ENCODE peak calls at places on chromosomes 13 and 19, in seven cellular contexts. P, O, M, Z, D, Q and S are unnamed samples.

GRCh38 chr19:1101337-1101698 is 2.5 kb upstream of the GPX4 start:
- DNase-seq in M (no peak), D (no peak), Q (peak), Z (no peak), O (no peak), P (no peak), S (no peak)

GRCh38 chr13:102039264-102039663 is 362.6 kb downstream of the FGF14 start:
- DNase-seq in Q (no peak), O (no peak), Z (no peak), D (no peak), P (no peak), M (no peak), S (no peak)

GRCh38 chr13:41054212-41054877 is 7.0 kb upstream of the WBP4 start:
- DNase-seq in Z (no peak), P (peak), Q (no peak), D (peak), M (no peak), O (no peak), S (peak)

GRCh38 chr19:15971217-15971616 is 22.4 kb downstream of the OR10H4 start:
- DNase-seq in Q (no peak), O (no peak), Z (no peak), D (no peak), M (no peak), P (no peak), S (no peak)

GRCh38 chr19:18814063-18814462 is 17.7 kb upstream of the UPF1 start:
- DNase-seq in Z (no peak), Q (no peak), P (no peak), O (no peak), D (peak), M (no peak), S (peak)

GRCh38 chr13:65724261-65724660 is 1505.9 kb downstream of the PCDH9 start:
- DNase-seq in D (peak), P (peak), O (no peak), Q (no peak), Z (no peak), M (no peak), S (peak)

GRCh38 chr13:76600086-76600485 is 286.1 kb downstream of the KCTD12 start:
- DNase-seq in P (peak), Q (no peak), M (no peak), O (no peak), Z (no peak), D (peak), S (no peak)

GRCh38 chr13:89688908-89689307 is 1658.6 kb upstream of the MIR17HG start:
- DNase-seq in Q (peak), D (peak), M (no peak), O (peak), Z (no peak), P (no peak), S (no peak)

GRCh38 chr19:3801412-3802096 is 15.4 kb upstream of the MATK start:
- DNase-seq in Q (no peak), M (no peak), D (peak), O (no peak), P (peak), Z (peak), S (no peak)

GRCh38 chr19:28794301-28794700 is 418.6 kb downstream of the UQCRFS1 start:
- DNase-seq in Z (no peak), M (no peak), D (no peak), P (no peak), O (no peak), Q (no peak), S (no peak)

GRCh38 chr19:556611-557382 is 12.9 kb downstream of the GZMM start:
- DNase-seq in M (no peak), Q (no peak), O (no peak), P (no peak), Z (no peak), D (no peak), S (no peak)

GRCh38 chr13:101673360-101674105 is 221.1 kb downstream of the ITGBL1 start:
- DNase-seq in O (no peak), Q (no peak), M (no peak), D (no peak), Z (no peak), P (peak), S (no peak)

GRCh38 chr19:43148233-43148632 is 38.1 kb downstream of the PSG5 start:
- DNase-seq in O (no peak), Q (no peak), D (peak), M (no peak), P (peak), Z (no peak), S (peak)

GRCh38 chr19:41997121-41997850 is 3.3 kb upstream of the ATP1A3 start:
- DNase-seq in D (peak), Q (peak), Z (no peak), P (peak), M (no peak), O (no peak), S (peak)

GRCh38 chr19:10384580-10384979 is 4.2 kb upstream of the TYK2 start:
- DNase-seq in D (no peak), P (no peak), Q (no peak), O (no peak), M (no peak), Z (no peak), S (no peak)

GRCh38 chr19:55652311-55653078 is 2.3 kb upstream of the U2AF2 start:
- DNase-seq in Z (no peak), O (no peak), Q (peak), P (no peak), M (no peak), D (no peak), S (no peak)

GRCh38 chr19:55546822-55547614 is 1.7 kb upstream of the SBK3 start:
- DNase-seq in O (no peak), Z (peak), M (peak), D (peak), Q (peak), P (peak), S (peak)

GRCh38 chr19:32464279-32464678 is 58.7 kb downstream of the DPY19L3 start:
- DNase-seq in Q (no peak), P (no peak), Z (no peak), D (peak), O (no peak), M (no peak), S (peak)

GRCh38 chr19:49469828-49470614 is 4.0 kb upstream of the FLT3LG start:
- DNase-seq in P (peak), D (no peak), M (no peak), Q (no peak), O (no peak), Z (no peak), S (no peak)

GRCh38 chr13:101751488-101751887 is 299.0 kb downstream of the ITGBL1 start:
- DNase-seq in P (peak), Q (no peak), O (peak), Z (no peak), M (no peak), D (peak), S (peak)

GRCh38 chr13:40340368-40341085 is 325.9 kb downstream of the FOXO1 start:
- DNase-seq in Q (peak), D (peak), P (peak), Z (no peak), O (no peak), M (no peak), S (peak)

GRCh38 chr19:49691243-49692101 is 556 bp downstream of the CPT1C start:
- DNase-seq in D (peak), M (no peak), O (no peak), Q (peak), P (peak), Z (no peak), S (peak)

DNA sequence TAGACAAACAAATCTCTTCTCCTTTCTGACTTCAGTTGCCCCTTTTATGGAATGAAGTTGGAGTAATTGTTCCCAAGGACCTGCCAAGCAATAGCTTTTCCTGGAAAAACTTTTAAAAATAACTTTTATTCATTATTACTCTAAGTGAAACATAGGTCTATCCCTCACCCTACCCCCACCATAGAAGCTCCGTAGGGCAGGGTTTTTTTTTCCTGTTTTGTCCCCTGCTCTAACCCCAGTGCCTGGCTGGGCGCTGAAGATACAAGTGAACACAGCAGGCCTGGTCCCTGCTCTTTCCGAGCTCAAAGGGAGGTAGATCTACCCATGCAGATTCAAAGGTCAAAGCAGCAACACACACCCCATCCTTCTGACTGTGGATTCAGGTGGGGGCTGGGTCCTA is 8.7 kb upstream of the GNG8 start:
- DNase-seq in O (no peak), D (no peak), M (no peak), Q (no peak), Z (no peak), P (no peak), S (no peak)
- H3K4me3 ChIP-seq in O (no peak), D (no peak), M (no peak), Q (no peak), Z (no peak), P (no peak), S (no peak)

DNA sequence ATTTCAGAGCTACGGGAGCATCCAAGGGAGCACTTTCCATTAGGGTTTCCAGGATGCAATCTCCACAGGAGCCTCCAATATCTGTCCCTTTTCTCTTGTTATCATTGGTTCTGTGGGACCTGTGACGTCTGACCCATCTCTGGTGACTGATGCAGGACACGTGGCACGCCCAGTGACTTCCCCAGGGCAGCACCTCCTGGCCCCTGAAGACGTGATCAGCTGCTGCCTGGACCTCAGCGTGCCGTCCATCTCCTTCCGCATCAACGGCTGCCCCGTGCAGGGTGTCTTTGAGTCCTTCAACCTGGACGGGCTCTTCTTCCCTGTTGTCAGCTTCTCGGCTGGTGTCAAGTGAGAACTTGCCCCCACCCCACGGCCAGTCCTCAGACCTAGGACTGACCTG is 25.5 kb downstream of the RYR1 start:
- DNase-seq in Q (no peak), Z (no peak), O (no peak), D (no peak), M (no peak), P (no peak), S (no peak)
- TF ChIP-seq CTCF in Q (no peak), Z (no peak), O (no peak), D (no peak), M (no peak), P (no peak), S (no peak)

DNA sequence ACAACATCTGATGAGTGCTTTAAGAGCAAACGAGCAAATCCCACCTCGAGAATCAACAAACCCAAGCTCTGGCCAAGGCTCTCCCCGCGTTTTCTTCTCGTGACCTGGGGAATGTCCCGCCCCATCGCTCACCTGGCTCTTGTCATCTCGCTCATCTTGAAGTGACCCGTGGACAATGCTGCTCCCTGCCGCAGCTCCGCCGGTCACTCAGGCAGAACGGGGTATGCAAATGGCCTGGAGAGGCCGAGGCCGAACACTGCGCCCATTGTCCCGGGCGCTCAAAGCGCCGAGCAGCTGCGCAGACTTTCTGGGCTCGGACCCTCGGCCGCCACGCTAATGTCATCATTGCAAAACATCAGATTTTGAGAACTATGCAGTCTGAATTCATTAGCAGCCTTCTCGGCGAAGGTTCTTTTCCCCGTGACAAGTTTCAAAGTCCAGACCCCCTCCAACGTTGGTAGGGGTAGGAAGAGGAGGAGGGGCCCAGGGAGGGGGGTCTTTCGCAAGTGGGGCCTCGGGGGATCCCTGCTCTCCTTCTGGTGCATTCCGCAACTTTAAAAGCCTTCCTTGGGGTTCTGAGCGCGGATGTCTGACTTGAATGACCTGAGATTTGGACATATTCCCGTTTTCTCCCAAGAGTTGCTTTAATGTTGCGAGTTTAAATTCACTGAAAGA is 39.7 kb downstream of the SOX1 start:
- DNase-seq in D (no peak), O (no peak), P (no peak), Z (no peak), M (no peak), Q (no peak), S (no peak)
- H3K4me3 ChIP-seq in D (no peak), O (no peak), P (no peak), Z (no peak), M (no peak), Q (no peak), S (no peak)

DNA sequence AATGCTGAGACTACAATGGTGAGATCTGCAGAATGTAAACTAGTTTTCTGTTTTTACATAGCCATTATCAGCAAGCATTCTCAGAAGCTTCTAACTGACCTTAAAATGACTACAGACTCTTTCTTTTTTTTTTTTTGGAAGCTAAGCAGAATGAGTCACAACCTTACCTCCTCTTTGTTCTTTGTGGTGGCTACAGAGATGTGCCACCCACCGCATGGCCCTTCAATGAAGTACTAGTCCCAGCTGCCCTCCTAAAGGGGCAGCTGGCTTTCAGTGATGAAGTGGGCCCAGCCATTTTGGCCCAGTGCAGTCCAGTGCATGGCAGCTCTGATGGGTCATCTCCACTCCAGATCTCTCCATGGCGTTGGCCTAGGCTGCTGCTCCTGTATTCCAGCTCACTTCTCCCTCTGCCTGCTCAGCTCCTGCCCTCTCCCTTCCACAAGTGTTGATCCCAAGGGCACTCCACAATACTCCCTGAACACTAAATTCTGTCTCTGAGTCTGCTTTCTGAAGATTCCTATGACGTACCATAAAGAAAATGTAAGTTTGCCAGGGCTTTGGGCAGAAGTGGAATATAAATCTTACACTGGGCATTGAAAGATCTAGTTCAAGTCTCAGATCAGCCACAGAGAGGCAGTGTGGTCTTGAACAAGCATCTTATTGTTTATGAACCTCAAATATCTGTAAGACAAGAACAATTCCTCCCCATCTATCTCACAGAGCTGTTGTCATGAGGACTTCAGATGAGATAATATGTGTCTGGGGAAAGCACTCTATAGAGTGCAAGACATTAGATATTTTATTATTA is 85.6 kb downstream of the RXFP2 start:
- DNase-seq in Q (no peak), Z (no peak), O (no peak), M (no peak), D (peak), P (peak), S (peak)
- TF ChIP-seq CTCF in Q (no peak), Z (no peak), O (peak), M (peak), D (peak), P (peak), S (peak)

GRCh38 chr13:25375727-25376358 is 4.1 kb downstream of the ATP8A2 start:
- DNase-seq in P (peak), Q (no peak), O (no peak), D (peak), Z (no peak), M (no peak), S (peak)

GRCh38 chr13:25377244-25377962 is 5.6 kb downstream of the ATP8A2 start:
- DNase-seq in D (no peak), Z (no peak), M (no peak), Q (no peak), O (no peak), P (no peak), S (no peak)

GRCh38 chr13:25371158-25371557 is 616 bp upstream of the ATP8A2 start:
- DNase-seq in P (no peak), Q (no peak), M (no peak), D (no peak), O (no peak), Z (no peak), S (no peak)

GRCh38 chr13:25372275-25373081 is 704 bp downstream of the ATP8A2 start:
- DNase-seq in M (no peak), O (no peak), P (peak), D (no peak), Z (no peak), Q (no peak), S (no peak)

GRCh38 chr13:25371608-25372274 is at the start of gene ATP8A2:
- DNase-seq in M (no peak), Z (no peak), P (peak), O (no peak), Q (no peak), D (no peak), S (no peak)
- H3K4me3 ChIP-seq in M (peak), Z (no peak), P (peak), O (peak), Q (no peak), D (peak), S (no peak)

GRCh38 chr13:109271991-109272454 is 514.4 kb downstream of the IRS2 start:
- DNase-seq in M (no peak), Q (no peak), Z (no peak), D (no peak), O (no peak), P (no peak), S (no peak)
- TF ChIP-seq CTCF in M (no peak), Q (no peak), Z (no peak), D (no peak), O (no peak), P (no peak), S (no peak)

DNA sequence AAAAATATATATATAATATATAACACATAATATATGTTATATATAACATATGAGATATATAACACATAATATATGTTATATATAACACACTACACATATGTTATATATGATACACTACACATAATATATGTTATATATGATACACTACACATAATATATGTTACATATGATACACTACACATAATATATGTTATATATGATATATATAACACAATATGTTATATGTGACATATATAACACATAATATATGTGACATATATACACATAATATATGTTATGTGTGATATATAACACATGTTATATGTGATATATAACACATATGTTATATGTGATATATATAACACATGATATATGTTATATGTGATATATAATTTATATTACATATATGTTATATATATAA is 129.7 kb downstream of the CACNA1A start:
- DNase-seq in O (no peak), D (no peak), Z (no peak), P (no peak), Q (no peak), M (no peak), S (no peak)
- H3K4me3 ChIP-seq in O (no peak), D (no peak), Z (no peak), P (no peak), Q (no peak), M (no peak), S (no peak)

GRCh38 chr13:91078093-91078679 is 269.3 kb upstream of the MIR17HG start:
- DNase-seq in O (no peak), Q (no peak), D (peak), M (no peak), Z (no peak), P (no peak), S (no peak)
- TF ChIP-seq CTCF in O (peak), Q (no peak), D (peak), M (peak), Z (no peak), P (peak), S (no peak)

DNA sequence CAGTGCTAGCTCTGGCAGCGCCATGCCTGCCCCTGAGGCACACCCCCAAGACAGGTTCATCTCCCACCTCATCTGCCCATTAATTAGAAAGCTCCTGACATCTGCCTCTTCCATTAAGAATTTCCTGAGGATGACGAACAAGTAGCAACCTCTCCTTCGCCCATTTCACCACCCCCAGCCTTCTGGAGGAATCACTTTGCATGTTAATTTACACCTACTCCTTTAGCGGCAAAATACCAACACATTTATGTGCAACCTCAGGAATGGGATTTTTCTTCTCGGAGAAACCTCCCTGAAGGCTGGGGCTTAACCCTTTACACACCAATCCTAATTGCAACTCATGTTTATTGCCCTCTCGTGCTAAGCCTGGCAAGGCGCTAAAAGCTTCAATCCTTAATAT is 13.8 kb downstream of the SLC7A1 start:
- DNase-seq in Q (no peak), D (no peak), P (no peak), Z (no peak), O (no peak), M (no peak), S (no peak)
- H3K4me3 ChIP-seq in Q (no peak), D (no peak), P (no peak), Z (no peak), O (no peak), M (no peak), S (no peak)

GRCh38 chr13:66977156-66977555 is 253.0 kb downstream of the PCDH9 start:
- DNase-seq in O (no peak), Q (no peak), M (no peak), P (peak), D (no peak), Z (no peak), S (no peak)
- TF ChIP-seq CTCF in O (no peak), Q (no peak), M (no peak), P (no peak), D (no peak), Z (no peak), S (no peak)